ENCODE peak calls at places on chromosomes 7 and 10, in seven cellular contexts. B is heart left ventricle; L is activated T-helper 9 cell treated with anti-CD3 and anti-CD28 coated beads, Interleukin-2, amount 50 U/mL, for 16 hours; W is activated CD4-positive, alpha-beta memory T cell treated with anti-CD3 and anti-CD28 coated beads, Interleukin-2, amount 10 ng/mL, durations not matched to agents 7 days and 5 days; N is central memory CD4-positive, alpha-beta T cell; X is brain pericyte; A is lower lobe of right lung. Q is an unnamed sample.
A peak's percentile ranks its signal among the peaks of the same experiment; 100 is the strongest.

GRCh38 chr7:94305836-94306235 is 88.9 kb upstream of the COL1A2 start:
- DNase-seq in N (no peak), X (no peak), A (no peak), W (no peak), L (no peak), B (no peak), Q (no peak)

GRCh38 chr7:158569858-158570239 is 17.8 kb downstream of the PTPRN2 start:
- DNase-seq in L (no peak), W (no peak), A (no peak), N (no peak), X (no peak), B (no peak), Q (no peak)

GRCh38 chr10:2658780-2659179 is 408.6 kb upstream of the PFKP start:
- DNase-seq in B (no peak), A (no peak), X (no peak), N (no peak), L (no peak), W (no peak), Q (no peak)

GRCh38 chr7:80675090-80675489 is 36.6 kb downstream of the CD36 start:
- DNase-seq in W (no peak), L (no peak), A (no peak), B (no peak), N (no peak), X (no peak), Q (no peak)

GRCh38 chr7:129169705-129170319 is 18.6 kb upstream of the SMO start:
- DNase-seq in X (no peak), A (no peak), N (no peak), L (no peak), B (no peak), W (no peak), Q (no peak)

GRCh38 chr10:114638874-114639625 is 19.0 kb downstream of the ABLIM1 start:
- DNase-seq in X (peak; percentile 34), W (no peak), B (no peak), L (no peak), A (no peak), N (no peak), Q (no peak)

GRCh38 chr10:71316081-71316785 is 2.8 kb upstream of the SLC29A3 start:
- DNase-seq in L (no peak), A (no peak), X (no peak), W (no peak), N (no peak), B (no peak), Q (no peak)

GRCh38 chr10:101693701-101694055 is 1.3 kb downstream of the FBXW4 start:
- DNase-seq in N (no peak), W (no peak), L (no peak), A (no peak), B (no peak), X (peak; percentile 20), Q (peak; percentile 58)

GRCh38 chr7:5694221-5694754 is 87.2 kb downstream of the RNF216 start:
- DNase-seq in L (no peak), N (no peak), W (no peak), B (no peak), X (peak; percentile 47), A (no peak), Q (no peak)

GRCh38 chr7:144818516-144818915 is 17.3 kb downstream of the TPK1 start:
- DNase-seq in X (no peak), A (no peak), B (no peak), N (peak; percentile 77), W (peak; percentile 55), L (no peak), Q (no peak)

GRCh38 chr7:90689256-90689655 is 93.1 kb downstream of the CDK14 start:
- DNase-seq in L (no peak), X (no peak), N (no peak), W (no peak), B (no peak), A (no peak), Q (no peak)

GRCh38 chr7:48384180-48384752 is 213.0 kb downstream of the ABCA13 start:
- DNase-seq in W (no peak), X (no peak), L (no peak), B (no peak), N (no peak), A (no peak), Q (no peak)

GRCh38 chr7:140541513-140542192 is 62.3 kb upstream of the MKRN1 start:
- DNase-seq in N (no peak), L (no peak), X (peak; percentile 85), A (no peak), W (no peak), B (peak; percentile 34), Q (peak; percentile 63)

GRCh38 chr10:69974551-69975155 is 78.0 kb upstream of the MACROH2A2 start:
- DNase-seq in W (no peak), L (no peak), B (no peak), A (no peak), X (peak; percentile 68), N (no peak), Q (no peak)

GRCh38 chr10:113226404-113226803 is 276.4 kb downstream of the TCF7L2 start:
- DNase-seq in X (no peak), N (peak; percentile 19), L (no peak), W (no peak), A (no peak), B (no peak), Q (no peak)

GRCh38 chr7:44265733-44266132 is 59.7 kb downstream of the CAMK2B start:
- DNase-seq in A (no peak), W (no peak), B (no peak), X (no peak), L (no peak), N (no peak), Q (no peak)

GRCh38 chr7:116801092-116801710 is 61.2 kb upstream of the CAPZA2 start:
- DNase-seq in A (no peak), L (no peak), B (no peak), N (no peak), W (no peak), X (no peak), Q (peak; percentile 15)

GRCh38 chr10:132186488-132187413 is at the start of gene DPYSL4:
- DNase-seq in A (no peak), N (no peak), X (no peak), B (no peak), W (peak; percentile 33), L (no peak), Q (no peak)

GRCh38 chr7:132783824-132784223 is 207.6 kb upstream of the PLXNA4 start:
- DNase-seq in W (no peak), X (no peak), B (no peak), N (no peak), L (no peak), A (no peak), Q (no peak)

GRCh38 chr7:21142081-21142480 is 285.8 kb upstream of the SP4 start:
- DNase-seq in A (no peak), N (no peak), B (no peak), X (no peak), W (no peak), L (no peak), Q (no peak)

GRCh38 chr7:104979167-104979841 is 34.7 kb upstream of the KMT2E start:
- DNase-seq in W (no peak), N (no peak), B (no peak), X (peak; percentile 83), A (no peak), L (no peak), Q (no peak)

GRCh38 chr7:41107330-41107937 is 595.5 kb downstream of the INHBA start:
- DNase-seq in W (no peak), A (no peak), B (no peak), X (no peak), N (no peak), L (no peak), Q (peak; percentile 17)

GRCh38 chr7:24786306-24786705 is 29.0 kb upstream of the GSDME start:
- DNase-seq in B (no peak), N (no peak), X (no peak), L (no peak), A (no peak), W (no peak), Q (no peak)

GRCh38 chr10:130053561-130053960 is 57.1 kb downstream of the C10orf143 start:
- DNase-seq in A (no peak), B (no peak), W (no peak), N (no peak), L (no peak), X (no peak), Q (no peak)

GRCh38 chr7:158613481-158613880 is 25.9 kb upstream of the PTPRN2 start:
- DNase-seq in X (no peak), B (no peak), W (no peak), L (no peak), N (no peak), A (no peak), Q (no peak)

GRCh38 chr7:122803323-122803722 is 82.9 kb downstream of the CADPS2 start:
- DNase-seq in A (no peak), N (no peak), B (no peak), W (no peak), L (no peak), X (no peak), Q (peak; percentile 7)

Q was measured in SW 1271.